ENCODE peak calls at places on chromosome 6, in six cellular contexts. P is Panc1; L is activated CD8-positive, alpha-beta memory T cell treated with anti-CD3 and anti-CD28 coated beads for 1 hour; E is endothelial cell of umbilical vein; M is left ventricle myocardium inferior; D is hepatic stellate cell. H is an unnamed sample.

GRCh38 chr6:111858347-111858746 is 14.9 kb downstream of the FYN start:
- DNase-seq in E (no peak), L (no peak), D (no peak), M (no peak), P (no peak), H (no peak)

GRCh38 chr6:135212020-135212806 is 31.1 kb downstream of the MYB start:
- DNase-seq in D (peak), M (no peak), P (no peak), L (no peak), E (no peak), H (no peak)

GRCh38 chr6:3247255-3248146 is 11.2 kb upstream of the PSMG4 start:
- DNase-seq in D (peak), M (no peak), L (no peak), P (no peak), E (peak), H (peak)

GRCh38 chr6:130848945-130849344 is 21.7 kb downstream of the SMLR1 start:
- DNase-seq in L (no peak), M (no peak), D (no peak), E (no peak), P (no peak), H (no peak)

GRCh38 chr6:56347526-56347925 is 100.1 kb upstream of the COL21A1 start:
- DNase-seq in E (no peak), P (no peak), M (no peak), D (no peak), L (no peak), H (no peak)

GRCh38 chr6:73285674-73286283 is 22.8 kb upstream of the KHDC1 start:
- DNase-seq in M (no peak), E (peak), L (no peak), D (peak), P (no peak), H (no peak)

GRCh38 chr6:102300350-102300749 is 906.8 kb downstream of the GRIK2 start:
- DNase-seq in E (no peak), D (no peak), P (no peak), L (no peak), M (no peak), H (no peak)

GRCh38 chr6:50381106-50381415 is 331.3 kb upstream of the DEFB112 start:
- DNase-seq in D (no peak), P (no peak), L (no peak), E (no peak), M (no peak), H (no peak)

GRCh38 chr6:68649669-68650068 is 14.6 kb downstream of the ADGRB3 start:
- DNase-seq in D (no peak), L (no peak), P (no peak), E (no peak), M (no peak), H (no peak)

H was measured in Right ventricle myocardium superior.